ENCODE peak calls at places on chromosomes 5 and 9, in ten cellular contexts. One of them, this sample, is unnamed.

GRCh38 chr9:127947841-127948710 is 10.4 kb upstream of the DPM2 start:
- DNase-seq in stomach: no peak
- DNase-seq in foreskin keratinocyte: no peak
- DNase-seq in AG10803: no peak
- DNase-seq in tibial nerve: no peak
- DNase-seq in MCF 10A: no peak
- DNase-seq in A549: no peak
- DNase-seq in progenitor cell of endocrine pancreas: no peak
- DNase-seq in GM10248: no peak
- DNase-seq in breast epithelium: no peak
- DNase-seq in this sample: no peak

GRCh38 chr5:140041492-140042421 is 1.3 kb downstream of the NRG2 start:
- DNase-seq in stomach: peak
- DNase-seq in foreskin keratinocyte: no peak
- DNase-seq in AG10803: peak
- DNase-seq in tibial nerve: peak
- DNase-seq in MCF 10A: peak
- DNase-seq in A549: peak
- DNase-seq in progenitor cell of endocrine pancreas: peak
- DNase-seq in GM10248: peak
- DNase-seq in breast epithelium: peak
- DNase-seq in this sample: peak

GRCh38 chr9:96660693-96661248 is 5.7 kb upstream of the PRXL2C start:
- DNase-seq in stomach: no peak
- DNase-seq in foreskin keratinocyte: no peak
- DNase-seq in AG10803: no peak
- DNase-seq in tibial nerve: no peak
- DNase-seq in MCF 10A: no peak
- DNase-seq in A549: no peak
- DNase-seq in progenitor cell of endocrine pancreas: no peak
- DNase-seq in GM10248: no peak
- DNase-seq in breast epithelium: no peak
- DNase-seq in this sample: no peak

GRCh38 chr5:68454172-68454571 is 238.6 kb downstream of the PIK3R1 start:
- DNase-seq in stomach: no peak
- DNase-seq in foreskin keratinocyte: no peak
- DNase-seq in AG10803: no peak
- DNase-seq in tibial nerve: no peak
- DNase-seq in MCF 10A: no peak
- DNase-seq in A549: no peak
- DNase-seq in progenitor cell of endocrine pancreas: no peak
- DNase-seq in GM10248: no peak
- DNase-seq in breast epithelium: no peak
- DNase-seq in this sample: no peak

GRCh38 chr5:170312666-170313065 is 15.1 kb upstream of the LCP2 start:
- DNase-seq in stomach: no peak
- DNase-seq in foreskin keratinocyte: peak
- DNase-seq in AG10803: peak
- DNase-seq in tibial nerve: no peak
- DNase-seq in MCF 10A: peak
- DNase-seq in A549: peak
- DNase-seq in progenitor cell of endocrine pancreas: no peak
- DNase-seq in GM10248: no peak
- DNase-seq in breast epithelium: no peak
- DNase-seq in this sample: no peak

GRCh38 chr5:179244051-179244450 is 101.2 kb downstream of the ADAMTS2 start:
- DNase-seq in stomach: no peak
- DNase-seq in foreskin keratinocyte: no peak
- DNase-seq in AG10803: peak
- DNase-seq in tibial nerve: no peak
- DNase-seq in MCF 10A: no peak
- DNase-seq in A549: no peak
- DNase-seq in progenitor cell of endocrine pancreas: no peak
- DNase-seq in GM10248: no peak
- DNase-seq in breast epithelium: no peak
- DNase-seq in this sample: no peak

GRCh38 chr9:129574911-129575574 is 45.9 kb downstream of the C9orf50 start:
- DNase-seq in stomach: no peak
- DNase-seq in foreskin keratinocyte: no peak
- DNase-seq in AG10803: peak
- DNase-seq in tibial nerve: no peak
- DNase-seq in MCF 10A: peak
- DNase-seq in A549: peak
- DNase-seq in progenitor cell of endocrine pancreas: no peak
- DNase-seq in GM10248: no peak
- DNase-seq in breast epithelium: no peak
- DNase-seq in this sample: no peak

GRCh38 chr9:89077519-89077918 is 86.3 kb downstream of the S1PR3 start:
- DNase-seq in stomach: no peak
- DNase-seq in foreskin keratinocyte: no peak
- DNase-seq in AG10803: no peak
- DNase-seq in tibial nerve: no peak
- DNase-seq in MCF 10A: no peak
- DNase-seq in A549: no peak
- DNase-seq in progenitor cell of endocrine pancreas: no peak
- DNase-seq in GM10248: peak
- DNase-seq in breast epithelium: no peak
- DNase-seq in this sample: no peak

GRCh38 chr9:19154135-19154612 is 26.9 kb upstream of the PLIN2 start:
- DNase-seq in stomach: no peak
- DNase-seq in foreskin keratinocyte: no peak
- DNase-seq in AG10803: peak
- DNase-seq in tibial nerve: no peak
- DNase-seq in MCF 10A: peak
- DNase-seq in A549: peak
- DNase-seq in progenitor cell of endocrine pancreas: no peak
- DNase-seq in GM10248: no peak
- DNase-seq in breast epithelium: peak
- DNase-seq in this sample: no peak

GRCh38 chr9:21682981-21683380 is 119.5 kb upstream of the MTAP start:
- DNase-seq in stomach: no peak
- DNase-seq in foreskin keratinocyte: peak
- DNase-seq in AG10803: peak
- DNase-seq in tibial nerve: no peak
- DNase-seq in MCF 10A: peak
- DNase-seq in A549: peak
- DNase-seq in progenitor cell of endocrine pancreas: no peak
- DNase-seq in GM10248: no peak
- DNase-seq in breast epithelium: no peak
- DNase-seq in this sample: no peak

GRCh38 chr5:67808340-67808739 is 407.2 kb upstream of the PIK3R1 start:
- DNase-seq in stomach: no peak
- DNase-seq in foreskin keratinocyte: no peak
- DNase-seq in AG10803: peak
- DNase-seq in tibial nerve: no peak
- DNase-seq in MCF 10A: no peak
- DNase-seq in A549: no peak
- DNase-seq in progenitor cell of endocrine pancreas: no peak
- DNase-seq in GM10248: no peak
- DNase-seq in breast epithelium: no peak
- DNase-seq in this sample: no peak

GRCh38 chr9:37520641-37521040 is 34.9 kb downstream of the POLR1E start:
- DNase-seq in stomach: no peak
- DNase-seq in foreskin keratinocyte: no peak
- DNase-seq in AG10803: no peak
- DNase-seq in tibial nerve: no peak
- DNase-seq in MCF 10A: no peak
- DNase-seq in A549: no peak
- DNase-seq in progenitor cell of endocrine pancreas: no peak
- DNase-seq in GM10248: no peak
- DNase-seq in breast epithelium: no peak
- DNase-seq in this sample: no peak

GRCh38 chr9:84216151-84216550 is 124.4 kb downstream of the SLC28A3 start:
- DNase-seq in stomach: no peak
- DNase-seq in foreskin keratinocyte: peak
- DNase-seq in AG10803: peak
- DNase-seq in tibial nerve: no peak
- DNase-seq in MCF 10A: peak
- DNase-seq in A549: no peak
- DNase-seq in progenitor cell of endocrine pancreas: no peak
- DNase-seq in GM10248: no peak
- DNase-seq in breast epithelium: no peak
- DNase-seq in this sample: no peak

GRCh38 chr9:84212982-84213381 is 127.6 kb downstream of the SLC28A3 start:
- DNase-seq in stomach: no peak
- DNase-seq in foreskin keratinocyte: peak
- DNase-seq in AG10803: no peak
- DNase-seq in tibial nerve: no peak
- DNase-seq in MCF 10A: no peak
- DNase-seq in A549: no peak
- DNase-seq in progenitor cell of endocrine pancreas: no peak
- DNase-seq in GM10248: no peak
- DNase-seq in breast epithelium: no peak
- DNase-seq in this sample: no peak

DNA sequence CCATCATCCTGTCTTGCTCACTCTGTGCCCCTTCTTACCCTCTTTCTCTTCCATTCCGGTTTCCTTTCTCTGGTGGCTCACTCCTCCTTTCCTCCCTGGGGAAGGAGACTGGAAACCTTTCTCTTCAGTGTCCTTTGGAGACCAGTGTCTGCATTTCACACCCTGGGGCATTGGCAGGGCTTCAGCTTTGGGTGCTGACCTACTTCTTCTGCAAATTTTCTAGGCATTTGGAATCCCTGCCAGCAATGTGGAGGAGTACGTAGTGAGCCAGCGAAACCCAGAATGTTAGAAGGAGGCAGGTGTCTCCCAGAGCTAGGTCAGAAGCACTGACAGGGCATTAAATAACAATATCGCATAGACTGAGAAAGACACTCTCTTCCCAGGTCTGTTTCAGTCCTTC is 122.2 kb downstream of the SLC28A3 start:
- DNase-seq in stomach: no peak
- DNase-seq in foreskin keratinocyte: no peak
- DNase-seq in AG10803: no peak
- DNase-seq in tibial nerve: no peak
- DNase-seq in MCF 10A: no peak
- DNase-seq in A549: no peak
- DNase-seq in progenitor cell of endocrine pancreas: no peak
- DNase-seq in GM10248: no peak
- DNase-seq in breast epithelium: no peak
- DNase-seq in this sample: no peak
- TF ChIP-seq CTCF in stomach: no peak
- TF ChIP-seq CTCF in foreskin keratinocyte: no peak
- TF ChIP-seq CTCF in AG10803: no peak
- TF ChIP-seq CTCF in tibial nerve: no peak
- TF ChIP-seq CTCF in MCF 10A: no peak
- TF ChIP-seq CTCF in A549: no peak
- TF ChIP-seq CTCF in progenitor cell of endocrine pancreas: no peak
- TF ChIP-seq CTCF in GM10248: no peak
- TF ChIP-seq CTCF in breast epithelium: no peak
- TF ChIP-seq CTCF in this sample: no peak

GRCh38 chr5:131000289-131000688 is 164.8 kb downstream of the HINT1 start:
- DNase-seq in stomach: no peak
- DNase-seq in foreskin keratinocyte: no peak
- DNase-seq in AG10803: no peak
- DNase-seq in tibial nerve: no peak
- DNase-seq in MCF 10A: no peak
- DNase-seq in A549: no peak
- DNase-seq in progenitor cell of endocrine pancreas: no peak
- DNase-seq in GM10248: no peak
- DNase-seq in breast epithelium: no peak
- DNase-seq in this sample: no peak

GRCh38 chr5:131001507-131001906 is 163.5 kb downstream of the HINT1 start:
- DNase-seq in stomach: no peak
- DNase-seq in foreskin keratinocyte: no peak
- DNase-seq in AG10803: no peak
- DNase-seq in tibial nerve: no peak
- DNase-seq in MCF 10A: no peak
- DNase-seq in A549: no peak
- DNase-seq in progenitor cell of endocrine pancreas: no peak
- DNase-seq in GM10248: no peak
- DNase-seq in breast epithelium: no peak
- DNase-seq in this sample: no peak

GRCh38 chr5:131008329-131008728 is 156.7 kb downstream of the HINT1 start:
- DNase-seq in stomach: no peak
- DNase-seq in foreskin keratinocyte: no peak
- DNase-seq in AG10803: no peak
- DNase-seq in tibial nerve: no peak
- DNase-seq in MCF 10A: no peak
- DNase-seq in A549: no peak
- DNase-seq in progenitor cell of endocrine pancreas: no peak
- DNase-seq in GM10248: no peak
- DNase-seq in breast epithelium: no peak
- DNase-seq in this sample: peak

DNA sequence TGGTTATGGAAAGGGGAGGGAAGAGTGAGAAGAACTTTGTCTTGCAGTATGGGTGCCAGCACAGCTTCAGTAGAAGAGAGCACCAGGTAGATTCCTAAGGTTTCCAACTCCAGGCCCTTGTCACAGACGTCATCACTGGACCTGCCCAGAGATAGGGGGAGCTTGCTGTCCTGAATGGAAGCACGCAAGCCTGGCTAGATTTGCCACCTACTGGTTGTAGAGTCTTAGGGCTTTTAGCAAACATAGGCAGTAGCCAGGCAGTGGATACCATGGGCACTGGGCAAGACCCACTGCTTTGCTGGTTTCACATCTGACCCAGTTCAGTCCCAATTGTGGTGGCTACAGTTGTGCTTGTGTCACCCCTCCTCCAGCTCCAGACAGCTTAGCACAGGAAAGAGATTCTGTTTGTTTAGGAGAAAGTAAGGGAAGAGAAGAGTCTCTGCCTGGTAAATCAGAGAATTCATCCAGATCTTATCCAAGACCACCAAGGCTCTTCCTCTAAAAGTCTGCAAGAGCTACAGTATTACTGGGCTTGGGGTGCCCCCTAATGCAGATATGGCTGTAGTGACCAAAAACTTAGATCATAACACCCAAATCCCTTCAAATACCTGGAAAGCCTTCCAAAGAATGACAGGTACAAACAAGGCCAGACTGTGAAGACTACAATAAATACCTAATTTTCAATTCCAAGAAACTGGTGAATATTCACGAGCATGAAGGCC is 158.9 kb downstream of the HINT1 start:
- DNase-seq in stomach: no peak
- DNase-seq in foreskin keratinocyte: no peak
- DNase-seq in AG10803: peak
- DNase-seq in tibial nerve: no peak
- DNase-seq in MCF 10A: no peak
- DNase-seq in A549: peak
- DNase-seq in progenitor cell of endocrine pancreas: no peak
- DNase-seq in GM10248: no peak
- DNase-seq in breast epithelium: no peak
- DNase-seq in this sample: no peak
- TF ChIP-seq CTCF in stomach: no peak
- TF ChIP-seq CTCF in foreskin keratinocyte: peak
- TF ChIP-seq CTCF in AG10803: peak
- TF ChIP-seq CTCF in tibial nerve: no peak
- TF ChIP-seq CTCF in MCF 10A: no peak
- TF ChIP-seq CTCF in A549: peak
- TF ChIP-seq CTCF in progenitor cell of endocrine pancreas: peak
- TF ChIP-seq CTCF in GM10248: no peak
- TF ChIP-seq CTCF in breast epithelium: no peak
- TF ChIP-seq CTCF in this sample: peak

GRCh38 chr5:123215929-123216702 is 127.1 kb downstream of the PRDM6 start:
- DNase-seq in stomach: no peak
- DNase-seq in foreskin keratinocyte: no peak
- DNase-seq in AG10803: no peak
- DNase-seq in tibial nerve: no peak
- DNase-seq in MCF 10A: no peak
- DNase-seq in A549: peak
- DNase-seq in progenitor cell of endocrine pancreas: no peak
- DNase-seq in GM10248: no peak
- DNase-seq in breast epithelium: no peak
- DNase-seq in this sample: no peak
- TF ChIP-seq CTCF in stomach: no peak
- TF ChIP-seq CTCF in foreskin keratinocyte: no peak
- TF ChIP-seq CTCF in AG10803: no peak
- TF ChIP-seq CTCF in tibial nerve: no peak
- TF ChIP-seq CTCF in MCF 10A: no peak
- TF ChIP-seq CTCF in A549: peak
- TF ChIP-seq CTCF in progenitor cell of endocrine pancreas: no peak
- TF ChIP-seq CTCF in GM10248: peak
- TF ChIP-seq CTCF in breast epithelium: no peak
- TF ChIP-seq CTCF in this sample: no peak

GRCh38 chr9:92648447-92649406 is 21.2 kb downstream of the IPPK start:
- DNase-seq in stomach: no peak
- DNase-seq in foreskin keratinocyte: no peak
- DNase-seq in AG10803: no peak
- DNase-seq in tibial nerve: no peak
- DNase-seq in MCF 10A: no peak
- DNase-seq in A549: no peak
- DNase-seq in progenitor cell of endocrine pancreas: no peak
- DNase-seq in GM10248: no peak
- DNase-seq in breast epithelium: no peak
- DNase-seq in this sample: peak
- TF ChIP-seq CTCF in stomach: no peak
- TF ChIP-seq CTCF in foreskin keratinocyte: peak
- TF ChIP-seq CTCF in AG10803: no peak
- TF ChIP-seq CTCF in tibial nerve: no peak
- TF ChIP-seq CTCF in MCF 10A: no peak
- TF ChIP-seq CTCF in A549: no peak
- TF ChIP-seq CTCF in progenitor cell of endocrine pancreas: no peak
- TF ChIP-seq CTCF in GM10248: no peak
- TF ChIP-seq CTCF in breast epithelium: no peak
- TF ChIP-seq CTCF in this sample: no peak